ENCODE peak calls at places on chromosomes 1 and 21, in six cellular contexts. S is fibroblast of lung, G is left lung, H is heart left ventricle, N is BJ, A is GM23338. Z is an unnamed sample. For H3K36me3, the result is how much of the 10 kb centered on the place peaks cover.

GRCh38 chr1:6378096-6378746 is 15.3 kb downstream of the ACOT7 start:
- DNase-seq in N (no peak), H (no peak), A (peak), S (no peak), G (no peak), Z (no peak)

GRCh38 chr1:67584938-67585337 is 100.1 kb upstream of the GADD45A start:
- DNase-seq in S (no peak), N (no peak), G (no peak), H (no peak), A (no peak), Z (no peak)

GRCh38 chr1:93081716-93082115 is 2.6 kb downstream of the MTF2 start:
- DNase-seq in G (no peak), N (no peak), S (peak), H (no peak), A (no peak), Z (no peak)

GRCh38 chr1:20640183-20640597 is 6.9 kb downstream of the PINK1 start:
- DNase-seq in N (no peak), H (no peak), A (peak), G (no peak), S (peak), Z (no peak)

GRCh38 chr1:196546272-196547245 is 61.7 kb downstream of the KCNT2 start:
- DNase-seq in G (no peak), S (peak), H (no peak), A (no peak), N (no peak), Z (no peak)

GRCh38 chr1:18881164-18881563 is 21.2 kb downstream of the ALDH4A1 start:
- DNase-seq in N (no peak), A (no peak), H (no peak), S (no peak), G (no peak), Z (no peak)

GRCh38 chr1:39926820-39927219 is 25.1 kb upstream of the MYCL start:
- DNase-seq in G (no peak), S (no peak), N (no peak), A (no peak), H (no peak), Z (no peak)

GRCh38 chr1:7228252-7228961 is 443.2 kb downstream of the CAMTA1 start:
- DNase-seq in H (no peak), A (no peak), N (no peak), S (no peak), G (no peak), Z (no peak)

GRCh38 chr1:235077571-235078479 is 50.8 kb downstream of the TOMM20 start:
- DNase-seq in G (peak), S (no peak), A (no peak), H (no peak), N (no peak), Z (peak)

GRCh38 chr1:92805216-92805615 is 20.3 kb upstream of the EVI5 start:
- DNase-seq in A (no peak), H (no peak), N (no peak), S (no peak), G (no peak), Z (no peak)

GRCh38 chr1:234400773-234401172 is 27.5 kb downstream of the COA6 start:
- DNase-seq in G (no peak), S (no peak), N (no peak), H (no peak), A (no peak), Z (no peak)

GRCh38 chr1:166432655-166433054 is 265.9 kb upstream of the FAM78B start:
- DNase-seq in G (no peak), A (no peak), H (no peak), N (no peak), S (no peak), Z (no peak)

GRCh38 chr1:201904579-201904978 is 15.9 kb downstream of the SHISA4 start:
- DNase-seq in H (no peak), S (peak), N (peak), G (no peak), A (peak), Z (no peak)

GRCh38 chr1:44327679-44328491 is 27.2 kb downstream of the ERI3 start:
- DNase-seq in H (peak), S (peak), A (peak), N (peak), G (peak), Z (no peak)

GRCh38 chr1:109509176-109510134 is at the start of gene AMIGO1:
- DNase-seq in H (peak), A (peak), S (peak), N (no peak), G (no peak), Z (peak)

GRCh38 chr1:112431038-112431437 is 35.0 kb downstream of the CTTNBP2NL start:
- DNase-seq in A (no peak), S (no peak), G (no peak), H (no peak), N (no peak), Z (no peak)

GRCh38 chr21:15564907-15565306 is 164.9 kb upstream of the USP25 start:
- DNase-seq in S (no peak), H (no peak), A (no peak), N (no peak), G (no peak), Z (no peak)

GRCh38 chr1:176102700-176103244 is 104.3 kb downstream of the COP1 start:
- DNase-seq in S (peak), N (no peak), H (no peak), G (no peak), A (no peak), Z (no peak)

GRCh38 chr1:16617101-16617727 is 3.9 kb upstream of the NBPF1 start:
- DNase-seq in G (peak), S (no peak), H (peak), A (peak), N (no peak), Z (no peak)

GRCh38 chr1:51736702-51737101 is 119.8 kb downstream of the OSBPL9 start:
- DNase-seq in N (no peak), H (no peak), S (peak), G (no peak), A (no peak), Z (peak)

GRCh38 chr1:9719978-9720722 is 68.6 kb downstream of the PIK3CD start:
- DNase-seq in G (peak), A (peak), N (no peak), S (no peak), H (no peak), Z (no peak)

GRCh38 chr1:9718006-9718680 is 66.6 kb downstream of the PIK3CD start:
- DNase-seq in N (no peak), A (no peak), H (no peak), G (no peak), S (no peak), Z (no peak)

GRCh38 chr1:9716404-9717192 is 65.1 kb downstream of the PIK3CD start:
- DNase-seq in S (no peak), A (no peak), N (no peak), G (no peak), H (no peak), Z (no peak)

GRCh38 chr1:9715536-9716226 is 64.2 kb downstream of the PIK3CD start:
- DNase-seq in A (no peak), H (no peak), S (no peak), G (peak), N (no peak), Z (no peak)

GRCh38 chr1:9717193-9718005 is 65.9 kb downstream of the PIK3CD start:
- DNase-seq in G (peak), H (no peak), A (peak), N (no peak), S (no peak), Z (peak)
- H3K4me3 ChIP-seq in G (peak), H (peak), A (no peak), N (no peak), S (no peak), Z (peak)

GRCh38 chr21:43817157-43818086 is 28.0 kb downstream of the RRP1 start:
- DNase-seq in N (no peak), S (no peak), A (no peak), H (no peak), G (peak), Z (no peak)

GRCh38 chr21:43815107-43815742 is 25.8 kb downstream of the RRP1 start:
- DNase-seq in N (no peak), G (peak), A (peak), S (no peak), H (no peak), Z (no peak)

GRCh38 chr21:43815991-43816390 is 26.6 kb downstream of the RRP1 start:
- DNase-seq in N (no peak), S (no peak), G (peak), A (no peak), H (no peak), Z (no peak)

GRCh38 chr21:43818685-43819084 is 29.3 kb downstream of the RRP1 start:
- DNase-seq in S (no peak), H (no peak), N (no peak), A (no peak), G (peak), Z (no peak)

DNA sequence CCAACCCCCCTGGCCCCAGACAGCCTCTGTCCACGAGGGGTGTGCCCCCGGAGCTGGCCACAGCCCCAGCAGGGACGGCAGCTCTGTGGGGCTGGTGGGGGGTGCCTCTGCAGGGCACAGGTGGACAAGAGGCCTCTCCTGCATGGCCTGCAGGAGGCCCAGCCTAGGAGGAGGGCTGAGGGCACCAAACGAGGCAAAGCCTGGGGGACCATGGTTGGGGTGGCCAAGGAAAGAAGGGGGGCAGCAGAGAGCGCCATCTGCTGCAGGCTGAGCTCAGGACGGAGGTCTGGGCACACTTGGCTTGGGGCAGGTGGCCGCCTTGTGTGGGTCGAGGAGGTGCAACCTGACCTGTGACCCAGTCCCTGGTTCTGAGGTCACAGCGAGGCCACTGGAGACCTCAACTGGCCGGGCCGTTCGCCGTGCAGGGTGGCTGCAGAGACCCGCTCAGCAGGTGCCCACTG is 27.3 kb downstream of the RRP1 start:
- DNase-seq in G (peak), A (peak), S (no peak), N (no peak), H (peak), Z (no peak)
- TF ChIP-seq CTCF in G (no peak), A (peak), S (no peak), N (no peak), H (no peak), Z (peak)

DNA sequence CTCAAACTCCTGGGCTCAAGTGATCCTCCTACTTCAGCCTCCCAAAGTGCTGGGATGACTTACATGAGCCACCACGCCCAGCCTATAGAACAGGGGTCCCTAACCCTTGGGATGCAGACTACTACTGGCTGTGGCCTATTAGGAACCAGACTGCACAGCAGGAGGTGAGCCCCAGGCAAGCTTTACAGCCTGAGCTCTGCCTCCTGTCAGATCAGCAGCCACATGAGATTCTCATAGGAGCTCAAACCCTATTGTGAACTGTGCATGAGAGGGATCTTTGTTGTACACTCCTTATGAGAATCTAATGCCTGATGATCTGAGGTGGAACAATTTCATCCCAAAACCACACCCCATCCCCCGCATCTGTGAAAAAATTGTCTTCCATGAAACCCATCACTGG is 13.4 kb upstream of the PSMB4 start:
- DNase-seq in A (no peak), G (no peak), S (no peak), N (no peak), H (no peak), Z (no peak)
- H3K36me3 ChIP-seq in A (under half), G (under half), S (under half), N (under half), H (under half), Z (under half)

DNA sequence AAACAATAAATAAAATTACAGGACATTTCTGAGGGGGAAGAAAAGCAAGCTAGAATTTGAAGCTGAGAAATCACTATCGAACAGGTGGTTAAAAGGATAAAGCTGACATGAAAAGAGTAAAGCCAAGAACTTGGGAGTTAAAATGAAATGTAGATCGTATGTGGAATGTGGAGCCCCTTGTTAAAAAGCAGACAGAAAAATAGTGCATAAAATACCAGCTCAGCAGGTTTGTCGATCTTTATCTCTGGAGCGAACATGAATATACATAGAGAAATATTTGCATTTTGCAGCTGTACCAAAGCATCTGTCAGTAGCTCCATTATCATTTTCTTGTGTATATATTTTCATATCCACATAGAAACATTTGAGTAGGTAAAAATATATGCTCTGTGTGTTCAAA is 73.6 kb upstream of the CDC42BPA start:
- DNase-seq in A (no peak), G (no peak), N (no peak), H (no peak), S (no peak), Z (no peak)
- H3K4me3 ChIP-seq in A (no peak), G (no peak), N (no peak), H (no peak), S (no peak), Z (no peak)

GRCh38 chr1:43123031-43123430 is 49.1 kb downstream of the EBNA1BP2 start:
- DNase-seq in G (no peak), S (no peak), A (no peak), N (no peak), H (no peak), Z (no peak)

GRCh38 chr1:43134068-43134467 is 38.0 kb downstream of the EBNA1BP2 start:
- DNase-seq in S (no peak), H (no peak), A (peak), G (no peak), N (no peak), Z (no peak)

GRCh38 chr1:43134640-43135039 is 37.5 kb downstream of the EBNA1BP2 start:
- DNase-seq in S (no peak), G (no peak), N (no peak), A (no peak), H (no peak), Z (no peak)

GRCh38 chr1:43129334-43129733 is 42.8 kb downstream of the EBNA1BP2 start:
- DNase-seq in N (no peak), S (no peak), A (no peak), H (no peak), G (no peak), Z (no peak)

DNA sequence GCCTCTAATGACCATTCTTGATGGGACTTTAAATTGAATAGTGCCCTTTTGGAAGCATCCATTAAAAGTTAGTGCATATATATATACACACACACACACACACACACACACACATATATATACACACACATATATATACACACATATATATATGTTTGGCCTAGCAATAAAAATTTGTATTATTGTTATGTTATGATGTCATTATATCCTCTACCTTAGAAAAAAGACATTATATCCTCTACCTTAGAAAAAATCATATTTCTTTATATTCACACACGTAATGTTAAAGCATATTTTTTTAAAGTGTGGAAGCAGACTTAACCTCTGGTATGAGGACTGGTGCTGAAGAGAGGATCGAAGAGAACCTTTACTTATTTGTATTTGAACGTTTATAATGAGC is 43.3 kb downstream of the EBNA1BP2 start:
- DNase-seq in S (no peak), N (no peak), A (no peak), H (no peak), G (no peak), Z (no peak)
- TF ChIP-seq CTCF in S (no peak), N (no peak), A (no peak), H (no peak), G (no peak), Z (no peak)

GRCh38 chr1:111151838-111152237 is 11.8 kb downstream of the CEPT1 start:
- DNase-seq in H (no peak), G (no peak), N (no peak), S (no peak), A (no peak), Z (no peak)
- H3K36me3 ChIP-seq in H (half or more), G (under half), N (under half), S (under half), A (under half), Z (under half)

GRCh38 chr21:27062441-27062840 is 95.6 kb upstream of the ADAMTS5 start:
- DNase-seq in H (no peak), N (no peak), S (no peak), G (no peak), A (no peak), Z (no peak)

GRCh38 chr21:27061783-27062182 is 94.9 kb upstream of the ADAMTS5 start:
- DNase-seq in A (no peak), S (no peak), G (no peak), H (no peak), N (no peak), Z (no peak)

GRCh38 chr21:27070881-27071670 is 104.2 kb upstream of the ADAMTS5 start:
- DNase-seq in N (no peak), G (no peak), A (no peak), H (no peak), S (no peak), Z (no peak)

GRCh38 chr21:27067226-27067625 is 100.3 kb upstream of the ADAMTS5 start:
- DNase-seq in N (no peak), S (no peak), G (no peak), A (no peak), H (no peak), Z (no peak)
- H3K4me3 ChIP-seq in N (no peak), S (no peak), G (no peak), A (no peak), H (no peak), Z (no peak)

Z was measured in GM06990.